ENCODE peak calls at places on chromosome 15, in four cellular contexts. F, R, L and K are unnamed samples.

GRCh38 chr15:25901841-25902610 is 38.9 kb upstream of the ATP10A start:
- DNase-seq in F (no peak), R (no peak), L (no peak), K (no peak)

GRCh38 chr15:100951965-100952364 is 32.8 kb downstream of the LRRK1 start:
- DNase-seq in F (no peak), R (no peak), L (no peak), K (no peak)

GRCh38 chr15:91001209-91001608 is 6.9 kb upstream of the PRC1 start:
- DNase-seq in F (no peak), R (no peak), L (no peak), K (no peak)

GRCh38 chr15:90097475-90097874 is 4.8 kb downstream of the IDH2 start:
- DNase-seq in F (no peak), R (no peak), L (no peak), K (no peak)

GRCh38 chr15:59536553-59536952 is 75.0 kb upstream of the GCNT3 start:
- DNase-seq in F (no peak), R (no peak), L (no peak), K (no peak)

GRCh38 chr15:55791576-55792400 is 48.8 kb upstream of the PRTG start:
- DNase-seq in F (no peak), R (no peak), L (no peak), K (peak)

GRCh38 chr15:64559243-64559642 is 98.9 kb downstream of the ZNF609 start:
- DNase-seq in F (no peak), R (no peak), L (no peak), K (no peak)

GRCh38 chr15:50506121-50506520 is 40.3 kb downstream of the USP50 start:
- DNase-seq in F (peak), R (peak), L (peak), K (no peak)

GRCh38 chr15:92614301-92614700 is 41.3 kb downstream of the FAM174B start:
- DNase-seq in F (no peak), R (no peak), L (no peak), K (no peak)

GRCh38 chr15:25181290-25182097 is 226.7 kb downstream of the SNRPN start:
- DNase-seq in F (no peak), R (peak), L (peak), K (no peak)

GRCh38 chr15:74489518-74490338 is 28.8 kb upstream of the UBL7 start:
- DNase-seq in F (peak), R (peak), L (peak), K (peak)

GRCh38 chr15:61660579-61660978 is 399.7 kb downstream of the VPS13C start:
- DNase-seq in F (no peak), R (no peak), L (no peak), K (peak)

GRCh38 chr15:66491846-66492245 is 5.7 kb downstream of the SNAPC5 start:
- DNase-seq in F (no peak), R (no peak), L (no peak), K (no peak)

GRCh38 chr15:97521894-97522293 is 438.6 kb upstream of the ARRDC4 start:
- DNase-seq in F (no peak), R (peak), L (no peak), K (no peak)

GRCh38 chr15:69298697-69299441 is at the start of gene PAQR5:
- DNase-seq in F (peak), R (peak), L (no peak), K (peak)

GRCh38 chr15:35719964-35720507 is 174.1 kb upstream of the DPH6 start:
- DNase-seq in F (no peak), R (no peak), L (no peak), K (no peak)

GRCh38 chr15:71390101-71390500 is 274.8 kb downstream of the THSD4 start:
- DNase-seq in F (no peak), R (no peak), L (no peak), K (no peak)

GRCh38 chr15:66670198-66670597 is 31.8 kb upstream of the SMAD6 start:
- DNase-seq in F (no peak), R (no peak), L (no peak), K (no peak)

GRCh38 chr15:76336254-76337046 is at the start of gene ISL2:
- DNase-seq in F (peak), R (peak), L (no peak), K (no peak)

GRCh38 chr15:69853572-69853971 is 244.1 kb downstream of the TLE3 start:
- DNase-seq in F (no peak), R (no peak), L (no peak), K (peak)

GRCh38 chr15:90698629-90699028 is 18.5 kb upstream of the BLM start:
- DNase-seq in F (no peak), R (no peak), L (no peak), K (no peak)

GRCh38 chr15:69847625-69848024 is 250.1 kb downstream of the TLE3 start:
- DNase-seq in F (no peak), R (no peak), L (no peak), K (no peak)

GRCh38 chr15:83654379-83655236 is 685 bp downstream of the ADAMTSL3 start:
- DNase-seq in F (peak), R (peak), L (no peak), K (no peak)

GRCh38 chr15:57382222-57382621 is 5.9 kb downstream of the CGNL1 start:
- DNase-seq in F (no peak), R (no peak), L (no peak), K (no peak)

GRCh38 chr15:75233504-75234190 is 24.5 kb upstream of the GOLGA6C start:
- DNase-seq in F (no peak), R (no peak), L (no peak), K (no peak)

GRCh38 chr15:25950014-25950413 is 86.9 kb upstream of the ATP10A start:
- DNase-seq in F (no peak), R (no peak), L (no peak), K (no peak)

GRCh38 chr15:68526269-68526668 is 52.5 kb upstream of the CORO2B start:
- DNase-seq in F (no peak), R (no peak), L (no peak), K (no peak)

GRCh38 chr15:50262533-50262932 is 3.0 kb downstream of the HDC start:
- DNase-seq in F (no peak), R (no peak), L (no peak), K (no peak)

GRCh38 chr15:49558924-49559323 is 61.7 kb downstream of the FAM227B start:
- DNase-seq in F (no peak), R (no peak), L (no peak), K (peak)

GRCh38 chr15:26806574-26806973 is 33.7 kb upstream of the GABRB3 start:
- DNase-seq in F (no peak), R (no peak), L (no peak), K (no peak)

GRCh38 chr15:80155001-80155377 is 2.2 kb downstream of the FAH start:
- DNase-seq in F (no peak), R (no peak), L (no peak), K (no peak)

GRCh38 chr15:71545223-71545760 is 265.1 kb upstream of the NR2E3 start:
- DNase-seq in F (no peak), R (no peak), L (no peak), K (no peak)

GRCh38 chr15:40053234-40054055 is 14.5 kb upstream of the SRP14 start:
- DNase-seq in F (peak), R (no peak), L (no peak), K (no peak)
- TF ChIP-seq CTCF in F (peak), R (no peak), L (no peak), K (no peak)

DNA sequence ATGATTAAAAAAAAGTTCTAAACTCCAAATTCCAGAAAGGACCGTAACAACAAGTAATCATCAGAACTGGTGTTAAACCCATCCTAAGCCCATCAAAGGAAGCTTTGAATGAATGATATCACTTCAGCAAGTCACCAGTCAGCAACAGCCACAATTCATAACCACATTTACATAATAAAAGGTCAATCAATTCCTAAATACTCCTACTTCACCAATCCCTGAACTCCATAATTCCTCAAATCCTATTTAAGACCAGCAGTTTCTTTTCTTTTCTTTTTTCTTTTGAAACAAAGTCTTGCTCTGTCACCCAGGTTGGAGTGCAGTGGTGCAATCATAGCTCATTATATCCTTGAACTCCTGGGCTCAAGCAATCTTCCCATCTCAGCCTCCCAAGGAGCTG is 40.5 kb downstream of the TTBK2 start:
- DNase-seq in F (no peak), R (no peak), L (no peak), K (no peak)
- TF ChIP-seq CTCF in F (no peak), R (no peak), L (no peak), K (no peak)

GRCh38 chr15:77417642-77418041 is 2.3 kb downstream of the PEAK1 start:
- DNase-seq in F (no peak), R (no peak), L (no peak), K (no peak)

GRCh38 chr15:77419836-77420609 is at the start of gene PEAK1:
- DNase-seq in F (peak), R (peak), L (peak), K (peak)

GRCh38 chr15:77418341-77419049 is 1.4 kb downstream of the PEAK1 start:
- DNase-seq in F (no peak), R (no peak), L (no peak), K (peak)

GRCh38 chr15:77420610-77421369 is at the start of gene HMG20A:
- DNase-seq in F (peak), R (peak), L (peak), K (peak)

GRCh38 chr15:77419050-77419835 is 661 bp downstream of the PEAK1 start:
- DNase-seq in F (peak), R (peak), L (peak), K (peak)
- TF ChIP-seq CTCF in F (no peak), R (no peak), L (no peak), K (no peak)

GRCh38 chr15:98771444-98772059 is 123.2 kb downstream of the IGF1R start:
- DNase-seq in F (no peak), R (no peak), L (no peak), K (no peak)
- TF ChIP-seq CTCF in F (no peak), R (no peak), L (no peak), K (no peak)

GRCh38 chr15:23574742-23575141 is 9.3 kb downstream of the MKRN3 start:
- DNase-seq in F (peak), R (peak), L (no peak), K (no peak)
- TF ChIP-seq CTCF in F (peak), R (no peak), L (no peak), K (no peak)

DNA sequence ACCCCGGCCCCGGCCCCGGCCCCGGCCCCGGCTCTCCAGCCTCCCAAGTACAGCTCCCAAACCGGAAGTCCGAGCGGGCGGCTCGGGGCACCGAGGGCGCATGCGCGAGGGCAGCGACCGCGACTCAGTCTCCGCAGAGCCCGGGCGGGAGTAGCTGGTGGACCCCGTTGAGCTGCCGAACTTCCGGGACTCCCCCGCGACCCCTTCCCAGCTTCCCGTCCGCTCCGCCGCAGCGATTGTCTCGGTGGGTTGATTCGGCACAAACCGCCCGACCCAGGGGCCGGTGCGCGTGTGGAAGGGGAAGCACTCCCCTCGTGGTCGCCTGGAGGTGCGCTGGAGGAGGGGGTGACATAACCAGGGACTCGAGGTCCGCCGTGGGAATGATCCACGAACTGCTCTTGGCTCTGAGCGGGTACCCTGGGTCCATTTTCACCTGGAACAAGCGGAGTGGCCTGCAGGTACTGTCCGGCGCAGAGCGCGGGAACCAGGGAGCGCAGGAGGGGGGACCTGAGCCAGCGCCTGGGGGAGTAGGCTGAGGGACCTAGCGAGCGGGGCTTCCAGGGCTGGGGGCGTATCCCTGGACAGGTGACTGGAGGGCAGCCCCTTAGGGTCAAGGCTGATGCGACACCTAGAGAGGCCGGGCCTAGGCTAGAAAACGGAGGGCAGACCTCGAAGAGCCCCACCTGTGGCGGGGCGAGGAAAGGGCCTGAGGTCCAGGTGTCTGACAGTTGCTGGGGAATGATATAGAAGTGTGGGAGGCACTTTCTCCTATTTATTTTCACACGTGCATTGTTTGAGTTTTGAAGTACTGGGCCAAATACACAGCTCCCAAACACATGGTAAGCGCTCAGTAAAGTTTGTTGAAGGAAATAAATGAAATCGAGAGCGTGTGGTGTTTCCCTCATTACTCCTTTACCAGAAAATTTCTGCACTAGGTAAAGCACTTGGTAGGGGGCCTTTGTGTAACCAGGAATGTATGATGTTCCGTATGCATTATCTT is at the start of the genes TUBGCP4 and ZSCAN29:
- DNase-seq in F (peak), R (peak), L (peak), K (peak)
- TF ChIP-seq CTCF in F (peak), R (no peak), L (no peak), K (peak)

GRCh38 chr15:42575188-42576039 is at the start of gene STARD9:
- DNase-seq in F (peak), R (peak), L (peak), K (peak)
- TF ChIP-seq CTCF in F (no peak), R (no peak), L (no peak), K (no peak)

DNA sequence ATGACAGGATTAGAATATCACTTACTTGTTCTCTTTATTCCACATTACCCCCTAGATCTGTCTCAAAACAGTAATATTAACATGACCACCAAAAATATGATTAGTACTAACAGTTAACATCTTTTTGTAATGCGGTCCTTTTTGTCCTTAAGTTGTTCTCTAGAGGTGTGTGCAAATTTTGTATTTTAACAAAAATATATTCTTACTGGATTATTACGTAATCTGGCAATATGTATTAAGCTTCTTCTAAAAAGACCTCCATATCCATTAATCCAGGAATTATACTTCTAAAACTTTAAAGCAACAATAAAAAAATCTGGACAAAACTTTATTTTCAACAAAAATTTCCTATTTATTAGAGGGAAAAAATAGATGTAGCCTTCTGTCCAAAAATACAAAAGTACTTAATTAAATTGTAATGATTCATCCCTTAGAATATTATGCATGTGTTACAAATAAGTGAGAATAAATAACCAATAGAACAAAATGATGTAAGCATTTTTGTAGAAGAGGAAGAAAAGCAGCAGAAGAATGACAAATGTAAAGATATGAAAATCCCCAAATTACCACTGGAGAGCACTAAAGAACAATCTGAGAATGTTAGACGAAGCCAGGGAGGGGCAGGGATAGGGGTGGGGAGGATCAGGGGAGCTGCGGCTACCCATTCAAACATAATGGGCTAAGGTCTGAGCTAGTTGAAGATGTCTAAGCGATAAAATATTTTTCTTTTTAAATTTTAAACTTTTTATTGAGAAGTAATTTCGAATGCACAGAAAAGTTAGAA is 945.6 kb downstream of the MCTP2 start:
- DNase-seq in F (no peak), R (no peak), L (no peak), K (no peak)
- TF ChIP-seq CTCF in F (no peak), R (no peak), L (no peak), K (no peak)

GRCh38 chr15:52204657-52205056 is 13.5 kb upstream of the GNB5 start:
- DNase-seq in F (no peak), R (no peak), L (no peak), K (no peak)
- TF ChIP-seq CTCF in F (no peak), R (no peak), L (no peak), K (no peak)